ENCODE peak calls at places on chromosomes 16 and 17, in nine cellular contexts. One of them, this sample, is unnamed.

GRCh38 chr17:81741594-81742452 is 29.7 kb downstream of the SLC25A10 start:
- ATAC-seq in lower lobe of right lung: peak; percentile 42
- ATAC-seq in CD4-positive, alpha-beta T cell: no peak
- ATAC-seq in activated CD8-positive, alpha-beta memory T cell treated with anti-CD3 and anti-CD28 coated beads, Interleukin-2, amount 10 ng/mL, durations not matched to agents 7 days and 5 days: peak; percentile 79
- ATAC-seq in heart left ventricle: no peak
- ATAC-seq in left lung: no peak
- ATAC-seq in Right ventricle myocardium superior: no peak
- ATAC-seq in right lobe of liver: no peak
- ATAC-seq in Panc1: peak; percentile 75
- ATAC-seq in this sample: peak; percentile 42

GRCh38 chr16:8704098-8704497 is 29.7 kb downstream of the ABAT start:
- ATAC-seq in lower lobe of right lung: no peak
- ATAC-seq in CD4-positive, alpha-beta T cell: no peak
- ATAC-seq in activated CD8-positive, alpha-beta memory T cell treated with anti-CD3 and anti-CD28 coated beads, Interleukin-2, amount 10 ng/mL, durations not matched to agents 7 days and 5 days: no peak
- ATAC-seq in heart left ventricle: no peak
- ATAC-seq in left lung: no peak
- ATAC-seq in Right ventricle myocardium superior: no peak
- ATAC-seq in right lobe of liver: peak; percentile 36
- ATAC-seq in Panc1: no peak
- ATAC-seq in this sample: no peak

GRCh38 chr17:77423589-77424451 is 283.1 kb downstream of the SEC14L1 start:
- ATAC-seq in lower lobe of right lung: peak; percentile 66
- ATAC-seq in CD4-positive, alpha-beta T cell: no peak
- ATAC-seq in activated CD8-positive, alpha-beta memory T cell treated with anti-CD3 and anti-CD28 coated beads, Interleukin-2, amount 10 ng/mL, durations not matched to agents 7 days and 5 days: no peak
- ATAC-seq in heart left ventricle: peak; percentile 79
- ATAC-seq in left lung: peak; percentile 42
- ATAC-seq in Right ventricle myocardium superior: peak; percentile 74
- ATAC-seq in right lobe of liver: peak; percentile 72
- ATAC-seq in Panc1: peak; percentile 20
- ATAC-seq in this sample: peak; percentile 44

GRCh38 chr17:67245694-67246397 is 850 bp upstream of the HELZ start:
- ATAC-seq in lower lobe of right lung: peak; percentile 67
- ATAC-seq in CD4-positive, alpha-beta T cell: peak; percentile 43
- ATAC-seq in activated CD8-positive, alpha-beta memory T cell treated with anti-CD3 and anti-CD28 coated beads, Interleukin-2, amount 10 ng/mL, durations not matched to agents 7 days and 5 days: peak; percentile 31
- ATAC-seq in heart left ventricle: peak; percentile 48
- ATAC-seq in left lung: peak; percentile 57
- ATAC-seq in Right ventricle myocardium superior: peak; percentile 48
- ATAC-seq in right lobe of liver: peak; percentile 23
- ATAC-seq in Panc1: peak; percentile 59
- ATAC-seq in this sample: peak; percentile 42

GRCh38 chr17:49889500-49889899 is 41.6 kb upstream of the TAC4 start:
- ATAC-seq in lower lobe of right lung: no peak
- ATAC-seq in CD4-positive, alpha-beta T cell: no peak
- ATAC-seq in activated CD8-positive, alpha-beta memory T cell treated with anti-CD3 and anti-CD28 coated beads, Interleukin-2, amount 10 ng/mL, durations not matched to agents 7 days and 5 days: no peak
- ATAC-seq in heart left ventricle: no peak
- ATAC-seq in left lung: no peak
- ATAC-seq in Right ventricle myocardium superior: no peak
- ATAC-seq in right lobe of liver: no peak
- ATAC-seq in Panc1: no peak
- ATAC-seq in this sample: peak; percentile 85

GRCh38 chr17:79576333-79576732 is 34.5 kb downstream of the RBFOX3 start:
- ATAC-seq in lower lobe of right lung: no peak
- ATAC-seq in CD4-positive, alpha-beta T cell: no peak
- ATAC-seq in activated CD8-positive, alpha-beta memory T cell treated with anti-CD3 and anti-CD28 coated beads, Interleukin-2, amount 10 ng/mL, durations not matched to agents 7 days and 5 days: no peak
- ATAC-seq in heart left ventricle: no peak
- ATAC-seq in left lung: no peak
- ATAC-seq in Right ventricle myocardium superior: no peak
- ATAC-seq in right lobe of liver: no peak
- ATAC-seq in Panc1: no peak
- ATAC-seq in this sample: no peak

GRCh38 chr17:45628019-45628418 is 137.5 kb upstream of the PLEKHM1 start:
- ATAC-seq in lower lobe of right lung: no peak
- ATAC-seq in CD4-positive, alpha-beta T cell: no peak
- ATAC-seq in activated CD8-positive, alpha-beta memory T cell treated with anti-CD3 and anti-CD28 coated beads, Interleukin-2, amount 10 ng/mL, durations not matched to agents 7 days and 5 days: no peak
- ATAC-seq in heart left ventricle: no peak
- ATAC-seq in left lung: no peak
- ATAC-seq in Right ventricle myocardium superior: no peak
- ATAC-seq in right lobe of liver: no peak
- ATAC-seq in Panc1: no peak
- ATAC-seq in this sample: no peak

GRCh38 chr16:30394603-30395154 is 541 bp upstream of the ZNF48 start:
- ATAC-seq in lower lobe of right lung: peak; percentile 7
- ATAC-seq in CD4-positive, alpha-beta T cell: no peak
- ATAC-seq in activated CD8-positive, alpha-beta memory T cell treated with anti-CD3 and anti-CD28 coated beads, Interleukin-2, amount 10 ng/mL, durations not matched to agents 7 days and 5 days: no peak
- ATAC-seq in heart left ventricle: peak; percentile 60
- ATAC-seq in left lung: peak; percentile 15
- ATAC-seq in Right ventricle myocardium superior: peak; percentile 37
- ATAC-seq in right lobe of liver: peak; percentile 10
- ATAC-seq in Panc1: peak; percentile 13
- ATAC-seq in this sample: peak; percentile 7

GRCh38 chr17:4807534-4808377 is 804 bp downstream of the PLD2 start:
- ATAC-seq in lower lobe of right lung: peak; percentile 10
- ATAC-seq in CD4-positive, alpha-beta T cell: no peak
- ATAC-seq in activated CD8-positive, alpha-beta memory T cell treated with anti-CD3 and anti-CD28 coated beads, Interleukin-2, amount 10 ng/mL, durations not matched to agents 7 days and 5 days: no peak
- ATAC-seq in heart left ventricle: peak; percentile 11
- ATAC-seq in left lung: peak; percentile 15
- ATAC-seq in Right ventricle myocardium superior: peak; percentile 10
- ATAC-seq in right lobe of liver: peak; percentile 3
- ATAC-seq in Panc1: peak; percentile 31
- ATAC-seq in this sample: peak; percentile 0

GRCh38 chr17:9700754-9701476 is 55.6 kb downstream of the USP43 start:
- ATAC-seq in lower lobe of right lung: no peak
- ATAC-seq in CD4-positive, alpha-beta T cell: no peak
- ATAC-seq in activated CD8-positive, alpha-beta memory T cell treated with anti-CD3 and anti-CD28 coated beads, Interleukin-2, amount 10 ng/mL, durations not matched to agents 7 days and 5 days: no peak
- ATAC-seq in heart left ventricle: no peak
- ATAC-seq in left lung: no peak
- ATAC-seq in Right ventricle myocardium superior: no peak
- ATAC-seq in right lobe of liver: no peak
- ATAC-seq in Panc1: no peak
- ATAC-seq in this sample: no peak

GRCh38 chr17:17713839-17714238 is 32.6 kb downstream of the RAI1 start:
- ATAC-seq in lower lobe of right lung: no peak
- ATAC-seq in CD4-positive, alpha-beta T cell: peak; percentile 62
- ATAC-seq in activated CD8-positive, alpha-beta memory T cell treated with anti-CD3 and anti-CD28 coated beads, Interleukin-2, amount 10 ng/mL, durations not matched to agents 7 days and 5 days: no peak
- ATAC-seq in heart left ventricle: peak; percentile 76
- ATAC-seq in left lung: peak; percentile 16
- ATAC-seq in Right ventricle myocardium superior: peak; percentile 79
- ATAC-seq in right lobe of liver: peak; percentile 43
- ATAC-seq in Panc1: no peak
- ATAC-seq in this sample: peak; percentile 29

GRCh38 chr17:65261682-65262636 is 124.8 kb downstream of the RGS9 start:
- ATAC-seq in lower lobe of right lung: no peak
- ATAC-seq in CD4-positive, alpha-beta T cell: no peak
- ATAC-seq in activated CD8-positive, alpha-beta memory T cell treated with anti-CD3 and anti-CD28 coated beads, Interleukin-2, amount 10 ng/mL, durations not matched to agents 7 days and 5 days: peak; percentile 78
- ATAC-seq in heart left ventricle: no peak
- ATAC-seq in left lung: no peak
- ATAC-seq in Right ventricle myocardium superior: no peak
- ATAC-seq in right lobe of liver: peak; percentile 26
- ATAC-seq in Panc1: no peak
- ATAC-seq in this sample: no peak

GRCh38 chr17:45277216-45277849 is 15.4 kb upstream of the SPATA32 start:
- ATAC-seq in lower lobe of right lung: peak; percentile 93
- ATAC-seq in CD4-positive, alpha-beta T cell: peak; percentile 96
- ATAC-seq in activated CD8-positive, alpha-beta memory T cell treated with anti-CD3 and anti-CD28 coated beads, Interleukin-2, amount 10 ng/mL, durations not matched to agents 7 days and 5 days: peak; percentile 98
- ATAC-seq in heart left ventricle: peak; percentile 66
- ATAC-seq in left lung: peak; percentile 88
- ATAC-seq in Right ventricle myocardium superior: peak; percentile 78
- ATAC-seq in right lobe of liver: peak; percentile 64
- ATAC-seq in Panc1: peak; percentile 47
- ATAC-seq in this sample: peak; percentile 71

GRCh38 chr17:5123343-5124124 is 7.7 kb downstream of the USP6 start:
- ATAC-seq in lower lobe of right lung: peak; percentile 56
- ATAC-seq in CD4-positive, alpha-beta T cell: no peak
- ATAC-seq in activated CD8-positive, alpha-beta memory T cell treated with anti-CD3 and anti-CD28 coated beads, Interleukin-2, amount 10 ng/mL, durations not matched to agents 7 days and 5 days: no peak
- ATAC-seq in heart left ventricle: peak; percentile 56
- ATAC-seq in left lung: peak; percentile 24
- ATAC-seq in Right ventricle myocardium superior: peak; percentile 39
- ATAC-seq in right lobe of liver: no peak
- ATAC-seq in Panc1: peak; percentile 31
- ATAC-seq in this sample: peak; percentile 40

GRCh38 chr16:16075463-16076399 is 126.3 kb downstream of the ABCC1 start:
- ATAC-seq in lower lobe of right lung: peak; percentile 81
- ATAC-seq in CD4-positive, alpha-beta T cell: no peak
- ATAC-seq in activated CD8-positive, alpha-beta memory T cell treated with anti-CD3 and anti-CD28 coated beads, Interleukin-2, amount 10 ng/mL, durations not matched to agents 7 days and 5 days: no peak
- ATAC-seq in heart left ventricle: no peak
- ATAC-seq in left lung: peak; percentile 24
- ATAC-seq in Right ventricle myocardium superior: peak; percentile 38
- ATAC-seq in right lobe of liver: peak; percentile 57
- ATAC-seq in Panc1: no peak
- ATAC-seq in this sample: peak; percentile 14

GRCh38 chr17:38705803-38706624 is 941 bp downstream of the MLLT6 start:
- ATAC-seq in lower lobe of right lung: no peak
- ATAC-seq in CD4-positive, alpha-beta T cell: no peak
- ATAC-seq in activated CD8-positive, alpha-beta memory T cell treated with anti-CD3 and anti-CD28 coated beads, Interleukin-2, amount 10 ng/mL, durations not matched to agents 7 days and 5 days: no peak
- ATAC-seq in heart left ventricle: no peak
- ATAC-seq in left lung: no peak
- ATAC-seq in Right ventricle myocardium superior: no peak
- ATAC-seq in right lobe of liver: no peak
- ATAC-seq in Panc1: peak; percentile 2
- ATAC-seq in this sample: no peak